ENCODE peak calls at places on chromosomes 12 and 14, in seven cellular contexts. O, V, N, F, M, C and B are unnamed samples. For H3K4me1, the result is how much of the 10 kb centered on the place peaks cover.

GRCh38 chr12:20268121-20268732 is 100.1 kb upstream of the PDE3A start:
- DNase-seq in O (no peak), V (no peak), F (peak), C (no peak), N (no peak), M (no peak), B (peak)

GRCh38 chr12:42409471-42409870 is 83.5 kb downstream of the PPHLN1 start:
- DNase-seq in M (no peak), F (no peak), O (no peak), N (no peak), C (no peak), V (no peak), B (no peak)

GRCh38 chr12:53274445-53274844 is 6.3 kb downstream of the ESPL1 start:
- DNase-seq in F (no peak), C (no peak), M (no peak), V (no peak), O (no peak), N (no peak), B (no peak)

GRCh38 chr14:23207146-23207540 is 23.7 kb upstream of the SLC7A8 start:
- DNase-seq in M (no peak), C (no peak), N (no peak), F (no peak), O (no peak), V (no peak), B (no peak)

GRCh38 chr12:121513464-121514183 is 67.2 kb downstream of the KDM2B start:
- DNase-seq in M (no peak), F (no peak), O (peak), N (peak), C (peak), V (peak), B (peak)

GRCh38 chr12:113702796-113703195 is 231.1 kb upstream of the LHX5 start:
- DNase-seq in V (peak), O (no peak), C (no peak), M (no peak), N (no peak), F (no peak), B (no peak)

GRCh38 chr14:96895658-96896271 is 98.6 kb downstream of the VRK1 start:
- DNase-seq in O (no peak), C (no peak), V (no peak), N (no peak), F (no peak), M (peak), B (no peak)

GRCh38 chr12:89927226-89927698 is 218.6 kb upstream of the ATP2B1 start:
- DNase-seq in F (no peak), M (no peak), O (no peak), C (no peak), N (no peak), V (no peak), B (no peak)

GRCh38 chr12:106285993-106286392 is 16.5 kb upstream of the TCP11L2 start:
- DNase-seq in M (no peak), O (no peak), C (no peak), N (no peak), V (no peak), F (peak), B (no peak)

GRCh38 chr14:95319312-95320075 is at the start of gene CLMN:
- DNase-seq in M (no peak), F (peak), C (peak), N (peak), V (peak), O (peak), B (peak)

GRCh38 chr12:46260153-46260912 is 8.5 kb downstream of the SLC38A1 start:
- DNase-seq in O (no peak), N (no peak), M (no peak), V (peak), C (no peak), F (peak), B (peak)

GRCh38 chr14:55699131-55700057 is 119.4 kb downstream of the KTN1 start:
- DNase-seq in M (peak), N (no peak), O (peak), V (no peak), F (peak), C (peak), B (no peak)

DNA sequence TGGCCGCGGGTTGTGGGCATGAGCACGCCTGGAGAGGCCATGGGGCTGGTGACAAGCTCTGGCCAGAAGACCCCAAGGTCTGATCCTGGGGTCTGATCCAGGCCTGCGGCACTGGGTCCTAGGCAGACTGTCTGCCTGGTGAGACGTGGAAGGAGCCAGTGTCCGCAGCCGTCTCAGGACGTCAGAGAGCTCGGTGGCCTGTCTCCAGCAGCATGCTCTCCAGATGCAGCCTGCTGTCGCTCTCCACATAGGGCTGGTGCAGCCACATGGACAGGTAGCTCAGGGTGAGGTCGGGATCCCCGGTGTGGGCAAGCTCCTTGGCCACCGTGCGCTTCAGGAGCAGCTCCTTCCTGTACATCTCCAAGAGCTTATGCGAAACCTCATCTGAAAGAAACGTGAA is 14.3 kb downstream of the CINP start:
- DNase-seq in F (no peak), V (no peak), O (no peak), C (no peak), M (no peak), N (no peak), B (no peak)
- TF ChIP-seq CTCF in F (no peak), V (no peak), O (no peak), C (no peak), M (no peak), N (no peak), B (no peak)

GRCh38 chr12:24483732-24484131 is 465.2 kb downstream of the BCAT1 start:
- DNase-seq in F (no peak), V (no peak), O (no peak), C (no peak), M (no peak), N (no peak), B (no peak)

GRCh38 chr12:24482882-24483604 is 465.9 kb downstream of the BCAT1 start:
- DNase-seq in C (no peak), M (no peak), N (no peak), V (no peak), O (no peak), F (peak), B (no peak)

GRCh38 chr12:24480766-24481449 is 468.0 kb downstream of the BCAT1 start:
- DNase-seq in N (no peak), F (peak), C (no peak), M (no peak), V (no peak), O (no peak), B (no peak)

GRCh38 chr12:24479131-24479530 is 469.8 kb downstream of the BCAT1 start:
- DNase-seq in O (no peak), V (no peak), N (no peak), C (no peak), F (peak), M (no peak), B (no peak)

GRCh38 chr12:24482044-24482443 is 466.9 kb downstream of the BCAT1 start:
- DNase-seq in M (no peak), V (no peak), C (no peak), F (no peak), O (no peak), N (no peak), B (no peak)
- H3K4me1 ChIP-seq in M (under half), V (under half), C (under half), F (under half), O (under half), N (under half), B (under half)

GRCh38 chr12:6949063-6949594 is 2.0 kb upstream of the PTPN6 start:
- DNase-seq in N (peak), F (no peak), V (no peak), O (no peak), M (no peak), C (no peak), B (no peak)
- TF ChIP-seq CTCF in N (peak), F (no peak), V (no peak), O (peak), M (no peak), C (no peak), B (no peak)

DNA sequence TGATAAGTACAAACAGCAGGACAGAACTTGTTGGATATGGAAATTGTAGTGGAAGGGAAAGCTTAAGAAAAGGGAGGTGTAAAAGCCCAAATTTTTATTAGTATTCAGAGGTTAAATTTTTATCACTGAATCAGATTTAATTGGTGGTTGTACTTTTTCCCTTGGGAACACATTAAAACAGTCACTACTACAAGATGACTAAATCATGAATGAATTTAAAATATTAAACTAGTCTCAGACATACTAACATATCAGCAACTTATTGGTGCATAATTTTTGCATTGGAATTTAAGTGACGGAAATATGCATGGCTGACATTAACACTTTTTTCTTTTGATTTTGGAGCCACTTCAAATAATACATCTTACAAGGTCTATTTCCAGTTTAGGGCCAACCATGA is 27.6 kb downstream of the SAMD4A start:
- DNase-seq in F (peak), O (no peak), V (no peak), C (no peak), M (no peak), N (no peak), B (no peak)
- H3K4me1 ChIP-seq in F (under half), O (under half), V (under half), C (under half), M (under half), N (under half), B (under half)

DNA sequence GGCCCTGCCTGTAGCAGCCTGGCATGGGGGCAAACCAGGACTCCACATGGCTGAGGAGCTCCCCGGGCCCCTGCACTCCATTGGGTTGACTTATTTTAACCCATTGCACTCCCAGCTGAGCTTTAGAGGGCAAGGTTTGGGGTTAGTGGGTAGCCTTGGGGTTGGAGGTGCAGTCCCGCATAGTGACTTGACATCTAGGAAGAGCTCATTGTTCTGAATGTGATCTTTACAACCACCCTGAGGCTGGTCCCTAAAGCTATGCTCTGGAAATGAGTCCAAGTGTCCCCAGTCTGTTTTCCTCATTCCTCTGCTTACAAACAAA is 36.4 kb downstream of the NFKBIA start:
- DNase-seq in F (no peak), V (no peak), C (no peak), O (no peak), N (peak), M (no peak), B (no peak)
- TF ChIP-seq CTCF in F (no peak), V (no peak), C (no peak), O (no peak), N (no peak), M (no peak), B (no peak)

DNA sequence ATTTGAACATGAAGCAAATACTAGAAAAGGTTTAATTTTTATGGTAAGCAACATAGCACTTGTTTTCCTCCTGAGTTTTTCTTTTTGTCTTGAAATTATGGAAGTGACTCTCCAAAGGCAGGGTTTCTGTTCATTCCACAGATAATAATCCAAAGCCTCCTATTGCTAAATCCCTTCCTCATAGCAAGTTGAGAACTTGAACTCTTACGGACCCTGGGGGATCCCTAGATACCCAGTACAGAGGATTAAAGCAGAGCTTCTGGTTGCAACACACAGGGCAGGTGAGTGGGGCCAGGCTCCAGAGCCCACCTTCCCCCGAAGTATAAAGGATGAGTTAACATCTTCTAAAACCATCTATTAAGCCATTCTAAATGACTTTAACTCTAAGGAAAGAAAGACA is 294.1 kb downstream of the RMST start:
- DNase-seq in M (no peak), C (no peak), V (no peak), O (no peak), F (no peak), N (no peak), B (no peak)
- H3K4me1 ChIP-seq in M (half or more), C (under half), V (under half), O (under half), F (under half), N (under half), B (under half)

DNA sequence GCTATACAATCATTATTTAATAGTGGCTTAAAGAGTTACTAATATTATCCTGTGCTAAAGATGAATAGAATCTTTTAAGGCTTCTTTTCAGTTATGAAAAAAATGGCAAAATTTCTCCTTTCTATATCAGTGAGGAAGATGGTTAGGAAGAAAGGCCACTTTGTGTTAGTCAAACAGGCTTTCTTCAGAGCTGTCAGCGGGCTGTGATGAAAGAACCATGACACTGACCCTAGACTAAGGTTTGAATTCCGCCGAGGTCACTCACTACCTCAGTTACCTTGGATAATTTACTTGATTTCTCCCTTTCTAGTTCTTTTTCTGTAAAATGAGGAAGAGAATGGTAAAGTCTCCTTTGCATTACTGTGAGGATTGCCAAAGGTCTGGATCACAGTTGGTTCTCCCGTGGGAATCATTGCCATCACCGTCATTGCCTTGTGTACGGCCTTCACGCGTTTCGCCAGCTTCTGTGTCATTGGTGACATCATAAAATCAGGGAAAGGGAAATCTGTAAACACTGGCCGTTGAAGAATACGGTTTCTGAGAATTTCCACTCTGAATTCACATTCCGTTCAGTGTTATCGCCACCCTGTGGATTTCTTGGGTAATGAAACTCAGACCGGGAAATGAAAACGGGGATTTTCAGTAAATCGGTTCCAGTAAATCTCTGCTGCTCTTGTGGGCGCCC is 26.7 kb upstream of the YBX3 start:
- DNase-seq in O (peak), N (peak), M (peak), V (peak), F (peak), C (peak), B (peak)
- TF ChIP-seq CTCF in O (peak), N (peak), M (peak), V (peak), F (peak), C (peak), B (peak)

DNA sequence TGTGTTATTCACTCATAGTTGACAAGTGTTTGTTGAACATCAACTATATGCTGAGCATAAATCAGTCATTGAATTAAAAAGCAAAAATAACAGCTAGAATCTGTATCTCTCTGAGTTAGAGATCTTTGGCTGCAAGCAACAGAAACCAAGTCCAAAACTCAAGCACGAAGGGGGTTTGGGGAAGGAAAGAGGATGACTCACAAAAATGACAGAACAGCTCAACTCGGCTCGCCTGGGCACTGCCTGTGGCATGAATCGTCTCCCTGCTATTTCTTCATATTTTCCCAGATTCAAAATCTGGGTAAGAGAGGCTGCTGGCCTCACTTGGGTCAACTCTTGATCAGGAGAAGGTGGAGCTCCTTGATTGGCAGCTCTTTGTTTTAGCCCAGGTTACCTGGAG is 72.7 kb upstream of the NCOR2 start:
- DNase-seq in N (no peak), M (no peak), V (no peak), O (no peak), C (no peak), F (peak), B (no peak)
- H3K4me1 ChIP-seq in N (under half), M (under half), V (under half), O (under half), C (under half), F (under half), B (under half)

GRCh38 chr12:56315256-56315625 is 547 bp downstream of the CNPY2 start:
- DNase-seq in V (peak), O (no peak), N (no peak), C (peak), M (no peak), F (peak), B (no peak)

GRCh38 chr12:56321027-56321426 is 5.2 kb upstream of the CNPY2 start:
- DNase-seq in O (no peak), C (no peak), M (no peak), V (no peak), F (no peak), N (no peak), B (no peak)

GRCh38 chr12:56311003-56311402 is 4.8 kb downstream of the CNPY2 start:
- DNase-seq in F (no peak), N (no peak), O (no peak), C (no peak), M (no peak), V (no peak), B (no peak)

GRCh38 chr12:56317675-56318074 is 1.9 kb upstream of the CNPY2 start:
- DNase-seq in F (no peak), V (peak), C (no peak), N (no peak), O (no peak), M (no peak), B (no peak)

DNA sequence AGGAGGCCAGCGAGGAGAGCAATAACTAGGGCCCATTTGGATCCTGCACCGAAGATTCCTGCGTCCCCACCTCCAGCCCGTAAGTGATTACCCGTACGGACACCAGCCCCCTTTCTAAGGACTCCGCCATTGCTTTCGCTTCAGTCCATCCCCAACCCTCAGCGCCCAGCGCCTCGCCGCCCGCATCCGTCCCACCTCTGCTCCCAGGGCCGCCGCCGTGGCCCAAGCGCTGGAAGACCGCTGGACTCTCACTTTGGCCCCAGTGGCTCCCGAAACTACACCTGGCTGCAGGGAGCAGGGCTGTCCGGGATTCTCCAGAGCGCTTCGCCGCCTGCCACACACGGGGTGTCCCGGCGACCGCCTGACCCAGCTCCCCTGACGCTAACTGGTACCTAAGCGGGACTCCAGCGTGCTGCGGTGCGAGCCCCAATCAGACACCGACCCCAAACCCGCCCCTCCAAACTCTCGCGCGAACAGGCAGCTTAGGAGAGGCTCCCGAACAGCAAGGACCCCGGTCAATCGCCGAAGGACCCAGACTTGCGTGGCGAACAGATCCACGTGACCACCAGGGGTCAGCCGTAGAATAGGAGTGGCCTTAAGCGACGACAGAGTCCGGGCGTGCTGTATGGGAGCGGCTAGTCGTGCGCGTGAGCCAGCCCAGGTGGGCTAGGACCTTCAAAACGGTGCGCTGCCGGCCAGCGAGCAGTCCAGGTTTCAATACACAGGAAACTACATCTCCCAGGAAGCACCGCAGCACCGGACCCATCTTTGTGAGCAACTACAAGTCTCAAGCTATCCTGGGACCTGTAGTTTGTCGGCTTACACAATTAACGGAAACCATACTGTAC is at the start of gene CNPY2:
- DNase-seq in F (peak), C (peak), V (peak), M (peak), N (peak), O (peak), B (peak)
- TF ChIP-seq CTCF in F (no peak), C (no peak), V (peak), M (peak), N (peak), O (peak), B (no peak)